ENCODE peak calls at places on chromosomes 13 and 19, in four cellular contexts. Z is glutamatergic neuron; G is CD8-positive, alpha-beta T cell; T is ascending aorta. N is an unnamed sample.

GRCh38 chr13:90640976-90641375 is 706.5 kb upstream of the MIR17HG start:
- DNase-seq in Z (no peak), G (no peak), T (no peak), N (peak)

GRCh38 chr13:110306340-110306959 is 507 bp downstream of the COL4A1 start:
- DNase-seq in Z (no peak), G (no peak), T (no peak), N (peak)

GRCh38 chr19:42402376-42403116 is 12.4 kb upstream of the CNFN start:
- DNase-seq in Z (no peak), G (no peak), T (no peak), N (no peak)

GRCh38 chr19:31633014-31633413 is 283.8 kb upstream of the TSHZ3 start:
- DNase-seq in Z (no peak), G (no peak), T (no peak), N (no peak)

GRCh38 chr19:27759896-27760295 is 1453.1 kb downstream of the UQCRFS1 start:
- DNase-seq in Z (no peak), G (no peak), T (no peak), N (no peak)

GRCh38 chr13:112849500-112849899 is 119.5 kb upstream of the MCF2L start:
- DNase-seq in Z (no peak), G (no peak), T (no peak), N (peak)

GRCh38 chr13:57582032-57582431 is 49.5 kb upstream of the PCDH17 start:
- DNase-seq in Z (no peak), G (no peak), T (no peak), N (peak)

GRCh38 chr13:84651288-84651687 is 769.0 kb upstream of the SLITRK1 start:
- DNase-seq in Z (no peak), G (no peak), T (no peak), N (peak)

GRCh38 chr19:17296278-17296677 is 6.9 kb downstream of the ABHD8 start:
- DNase-seq in Z (no peak), G (no peak), T (no peak), N (peak)

GRCh38 chr19:17289489-17289888 is 7.8 kb downstream of the ANKLE1 start:
- DNase-seq in Z (peak), G (peak), T (no peak), N (no peak)

GRCh38 chr19:17294051-17294891 is 9.0 kb downstream of the ABHD8 start:
- DNase-seq in Z (peak), G (peak), T (no peak), N (peak)

GRCh38 chr19:17293605-17294004 is 9.6 kb downstream of the ABHD8 start:
- DNase-seq in Z (no peak), G (no peak), T (no peak), N (no peak)

DNA sequence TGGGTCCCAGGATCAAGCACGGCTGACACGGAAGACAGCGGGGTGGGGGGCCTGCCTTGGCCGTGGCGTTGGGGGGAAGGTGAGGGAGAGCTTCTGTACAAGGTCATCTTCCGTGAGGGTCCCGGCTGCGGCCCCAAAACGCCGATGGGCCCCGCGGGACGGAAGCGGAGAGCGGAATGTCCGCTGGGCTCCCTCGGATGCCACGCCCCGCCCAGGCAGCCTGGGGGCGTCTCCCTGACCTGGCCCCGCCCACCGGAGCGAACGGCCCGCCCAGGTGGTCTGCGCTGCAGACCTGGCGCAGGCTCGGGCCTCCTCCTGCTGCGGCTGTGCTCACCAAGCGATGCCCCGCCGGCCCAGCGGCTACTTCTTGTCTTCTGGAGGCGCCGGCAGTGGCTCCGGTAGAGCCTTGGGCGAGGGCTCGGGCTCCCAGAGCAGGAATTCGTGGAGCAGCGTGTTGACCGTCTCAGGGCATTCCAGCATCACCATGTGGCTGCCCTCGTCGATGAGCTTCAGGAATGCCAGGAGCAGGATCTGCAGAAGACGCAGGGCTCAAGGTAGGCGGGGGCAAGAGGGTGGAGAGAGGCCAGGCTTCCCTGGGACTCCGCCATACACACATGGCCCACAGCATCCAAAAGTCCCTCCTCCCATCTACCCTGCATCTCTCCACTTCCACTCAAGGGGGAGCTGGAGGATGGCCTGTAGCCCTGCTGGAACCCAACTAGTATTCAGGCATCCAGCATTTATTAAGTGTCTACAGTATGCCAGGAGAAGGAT is 10.7 kb downstream of the ABHD8 start:
- DNase-seq in Z (peak), G (peak), T (peak), N (peak)
- TF ChIP-seq CTCF in Z (peak), G (peak), T (peak), N (peak)

DNA sequence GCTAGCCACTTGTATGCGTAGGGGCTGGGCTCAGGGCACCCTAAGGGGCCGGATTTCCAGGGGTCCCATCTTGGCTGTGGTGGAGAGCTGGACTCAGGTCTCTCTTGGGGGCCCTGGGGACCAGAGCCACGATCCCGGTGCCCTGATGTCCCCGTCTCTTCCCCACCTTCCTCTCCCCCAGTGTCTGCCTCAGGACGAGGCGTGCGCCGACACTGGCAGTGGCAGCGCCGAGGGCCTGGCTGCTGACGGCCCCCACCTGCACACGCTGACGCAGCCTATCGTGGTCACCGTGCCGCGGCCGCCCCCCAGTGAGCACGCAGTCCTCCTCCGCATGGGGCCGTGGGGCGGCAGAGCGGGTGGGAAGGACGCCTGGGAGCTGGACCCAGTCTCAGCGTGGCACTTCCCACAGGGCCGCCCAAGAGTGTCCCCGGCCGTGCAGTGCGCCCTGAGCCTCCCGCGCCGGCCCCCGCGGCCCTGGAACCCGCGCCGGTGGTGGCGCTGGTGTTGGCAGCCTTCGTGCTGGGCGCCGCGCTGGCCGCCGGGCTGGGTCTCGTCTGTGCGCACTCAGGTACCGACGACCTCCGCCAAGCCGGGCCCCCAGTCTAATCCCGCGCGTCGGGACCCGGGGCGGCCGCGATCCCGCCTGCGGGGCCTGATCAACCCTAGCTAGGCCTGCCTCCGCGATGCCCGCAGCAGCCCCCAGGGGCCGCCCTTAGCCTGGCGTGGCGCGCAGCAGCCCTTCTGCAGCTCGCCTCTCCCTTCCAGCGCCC is 2.7 kb upstream of the SNAPC2 start:
- DNase-seq in Z (peak), G (peak), T (no peak), N (no peak)
- TF ChIP-seq CTCF in Z (peak), G (peak), T (peak), N (no peak)

GRCh38 chr19:49814010-49814409 is 918 bp upstream of the FUZ start:
- DNase-seq in Z (no peak), G (no peak), T (no peak), N (no peak)

GRCh38 chr19:49820125-49820524 is 2.0 kb downstream of the MED25 start:
- DNase-seq in Z (no peak), G (no peak), T (no peak), N (no peak)

GRCh38 chr19:49818691-49819331 is 722 bp downstream of the MED25 start:
- DNase-seq in Z (no peak), G (no peak), T (no peak), N (no peak)

GRCh38 chr19:49816616-49817015 is 1.5 kb upstream of the MED25 start:
- DNase-seq in Z (no peak), G (no peak), T (no peak), N (no peak)

DNA sequence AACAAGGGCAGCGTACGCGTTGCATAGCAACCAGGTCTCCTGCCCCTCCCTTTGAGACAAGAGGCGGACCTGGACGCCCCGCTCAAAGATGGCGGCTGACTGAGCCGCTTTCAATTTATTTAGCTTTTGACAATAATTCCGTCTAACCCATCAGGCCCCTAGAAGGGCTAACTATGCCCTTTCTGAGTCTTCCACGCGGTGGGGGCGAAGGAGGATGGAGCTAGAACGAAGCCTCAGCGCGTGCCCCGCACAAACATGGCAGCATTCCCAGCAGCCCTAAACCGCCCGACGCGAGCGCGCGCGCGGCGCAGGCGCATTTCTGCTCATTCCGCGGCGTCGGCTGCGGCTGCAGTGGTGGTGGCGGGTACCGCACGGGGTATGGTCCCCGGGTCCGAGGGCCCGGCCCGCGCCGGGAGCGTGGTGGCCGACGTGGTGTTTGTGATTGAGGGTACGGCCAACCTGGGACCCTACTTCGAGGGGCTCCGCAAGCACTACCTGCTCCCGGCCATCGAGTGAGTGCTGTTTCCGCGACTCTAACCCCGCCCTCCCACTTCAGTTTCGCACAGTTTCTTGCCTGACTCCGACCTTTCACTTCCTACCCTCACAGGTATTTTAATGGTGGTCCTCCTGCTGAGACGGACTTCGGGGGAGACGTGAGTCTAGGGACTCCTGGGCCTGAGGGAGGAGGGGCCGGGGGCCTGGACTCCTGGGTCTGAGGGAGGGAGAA is at the start of gene MED25:
- DNase-seq in Z (peak), G (peak), T (peak), N (peak)
- TF ChIP-seq CTCF in Z (peak), G (peak), T (peak), N (peak)

GRCh38 chr19:38793186-38793585 is 4.2 kb downstream of the LGALS7B start:
- DNase-seq in Z (no peak), G (no peak), T (no peak), N (peak)

GRCh38 chr19:38795549-38795948 is 6.5 kb downstream of the LGALS7B start:
- DNase-seq in Z (no peak), G (no peak), T (no peak), N (no peak)

GRCh38 chr19:38796154-38796553 is 7.2 kb downstream of the LGALS7B start:
- DNase-seq in Z (no peak), G (no peak), T (no peak), N (no peak)

GRCh38 chr19:38793671-38794070 is 4.7 kb downstream of the LGALS7B start:
- DNase-seq in Z (no peak), G (no peak), T (no peak), N (no peak)

GRCh38 chr19:38792250-38793111 is 3.5 kb downstream of the LGALS7B start:
- DNase-seq in Z (peak), G (peak), T (no peak), N (no peak)
- TF ChIP-seq CTCF in Z (peak), G (no peak), T (peak), N (no peak)

GRCh38 chr19:741506-742131 is 9.3 kb upstream of the MISP start:
- DNase-seq in Z (no peak), G (peak), T (no peak), N (peak)
- TF ChIP-seq CTCF in Z (no peak), G (no peak), T (no peak), N (no peak)

GRCh38 chr13:98482476-98483444 is 94.1 kb downstream of the STK24 start:
- DNase-seq in Z (no peak), G (no peak), T (peak), N (peak)
- TF ChIP-seq CTCF in Z (no peak), G (no peak), T (no peak), N (no peak)

DNA sequence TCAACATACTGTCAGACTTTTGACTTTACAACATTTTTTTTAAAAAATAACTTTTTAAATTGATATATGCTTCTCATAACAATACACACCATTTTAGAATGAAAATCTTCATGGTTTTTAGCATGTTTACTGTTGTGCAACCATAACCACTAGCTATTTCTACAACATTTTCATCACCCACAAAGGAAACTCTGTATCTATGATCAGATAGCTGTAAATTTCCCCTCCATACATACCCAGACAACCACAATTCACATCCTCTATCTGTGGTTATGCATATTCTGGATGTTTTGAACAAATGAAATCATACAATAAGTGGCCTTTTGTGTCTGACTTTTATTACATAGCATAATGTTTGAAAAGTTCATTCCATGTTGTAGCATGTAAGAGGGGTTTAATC is 1666.0 kb downstream of the EFNB2 start:
- DNase-seq in Z (no peak), G (no peak), T (no peak), N (no peak)
- TF ChIP-seq CTCF in Z (no peak), G (no peak), T (no peak), N (no peak)

N was measured in MCF 10A.